ENCODE peak calls at places on chromosomes 5 and 9, in five cellular contexts. One of them, this sample, is unnamed.

GRCh38 chr9:112777914-112778313 is 27.4 kb downstream of the SNX30 start:
- DNase-seq in vagina: peak; percentile 49
- DNase-seq in CD8-positive, alpha-beta memory T cell: no peak
- DNase-seq in fibroblast of lung: peak; percentile 64
- DNase-seq in A549: no peak
- DNase-seq in this sample: peak; percentile 48

GRCh38 chr9:1051286-1052118 is 1.3 kb downstream of the DMRT2 start:
- DNase-seq in CD8-positive, alpha-beta memory T cell: no peak
- DNase-seq in fibroblast of lung: peak; percentile 1
- DNase-seq in vagina: no peak
- DNase-seq in A549: peak; percentile 65
- DNase-seq in this sample: no peak

GRCh38 chr9:108048406-108049025 is 558.9 kb upstream of the KLF4 start:
- DNase-seq in vagina: no peak
- DNase-seq in CD8-positive, alpha-beta memory T cell: no peak
- DNase-seq in fibroblast of lung: no peak
- DNase-seq in A549: no peak
- DNase-seq in this sample: no peak

GRCh38 chr9:36151306-36152210 is 15.0 kb downstream of the GLIPR2 start:
- DNase-seq in vagina: no peak
- DNase-seq in A549: no peak
- DNase-seq in CD8-positive, alpha-beta memory T cell: peak; percentile 81
- DNase-seq in fibroblast of lung: peak; percentile 85
- DNase-seq in this sample: peak; percentile 75

GRCh38 chr5:170534177-170534576 is 30.4 kb downstream of the KCNIP1 start:
- DNase-seq in vagina: no peak
- DNase-seq in CD8-positive, alpha-beta memory T cell: no peak
- DNase-seq in A549: no peak
- DNase-seq in fibroblast of lung: no peak
- DNase-seq in this sample: no peak

GRCh38 chr5:151345808-151346478 is 1.4 kb downstream of the SLC36A2 start:
- DNase-seq in A549: no peak
- DNase-seq in vagina: no peak
- DNase-seq in CD8-positive, alpha-beta memory T cell: no peak
- DNase-seq in fibroblast of lung: peak; percentile 28
- DNase-seq in this sample: peak; percentile 10

GRCh38 chr9:76181020-76181641 is 213.1 kb downstream of the RFK start:
- DNase-seq in vagina: no peak
- DNase-seq in fibroblast of lung: peak; percentile 94
- DNase-seq in A549: peak; percentile 82
- DNase-seq in CD8-positive, alpha-beta memory T cell: no peak
- DNase-seq in this sample: peak; percentile 93

GRCh38 chr9:99445377-99445891 is 223.4 kb downstream of the SEC61B start:
- DNase-seq in A549: peak; percentile 31
- DNase-seq in fibroblast of lung: peak; percentile 93
- DNase-seq in CD8-positive, alpha-beta memory T cell: no peak
- DNase-seq in vagina: no peak
- DNase-seq in this sample: peak; percentile 90

GRCh38 chr5:99437986-99438385 is 509.2 kb upstream of the CHD1 start:
- DNase-seq in fibroblast of lung: no peak
- DNase-seq in CD8-positive, alpha-beta memory T cell: no peak
- DNase-seq in A549: no peak
- DNase-seq in vagina: no peak
- DNase-seq in this sample: no peak

GRCh38 chr5:73985145-73985544 is 359.1 kb downstream of the ARHGEF28 start:
- DNase-seq in CD8-positive, alpha-beta memory T cell: no peak
- DNase-seq in fibroblast of lung: peak; percentile 45
- DNase-seq in vagina: no peak
- DNase-seq in A549: peak; percentile 31
- DNase-seq in this sample: peak; percentile 20

GRCh38 chr9:107137495-107138202 is 145.4 kb upstream of the RAD23B start:
- DNase-seq in fibroblast of lung: no peak
- DNase-seq in vagina: no peak
- DNase-seq in CD8-positive, alpha-beta memory T cell: no peak
- DNase-seq in A549: peak; percentile 32
- DNase-seq in this sample: no peak

GRCh38 chr9:97904725-97905124 is 17.6 kb downstream of the TRMO start:
- DNase-seq in CD8-positive, alpha-beta memory T cell: peak; percentile 29
- DNase-seq in A549: no peak
- DNase-seq in fibroblast of lung: no peak
- DNase-seq in vagina: no peak
- DNase-seq in this sample: no peak

GRCh38 chr5:112436139-112436538 is 17.1 kb upstream of the EPB41L4A start:
- DNase-seq in fibroblast of lung: no peak
- DNase-seq in CD8-positive, alpha-beta memory T cell: no peak
- DNase-seq in A549: no peak
- DNase-seq in vagina: no peak
- DNase-seq in this sample: no peak

GRCh38 chr5:163261647-163262269 is 175.6 kb upstream of the CCNG1 start:
- DNase-seq in A549: no peak
- DNase-seq in vagina: no peak
- DNase-seq in fibroblast of lung: no peak
- DNase-seq in CD8-positive, alpha-beta memory T cell: no peak
- DNase-seq in this sample: no peak

GRCh38 chr5:120464627-120465280 is 654 bp downstream of the PRR16 start:
- DNase-seq in A549: no peak
- DNase-seq in CD8-positive, alpha-beta memory T cell: no peak
- DNase-seq in vagina: no peak
- DNase-seq in fibroblast of lung: peak; percentile 65
- DNase-seq in this sample: peak; percentile 41

GRCh38 chr9:137589441-137590122 is 730 bp downstream of the ZMYND19 start:
- DNase-seq in vagina: no peak
- DNase-seq in CD8-positive, alpha-beta memory T cell: no peak
- DNase-seq in fibroblast of lung: peak; percentile 20
- DNase-seq in A549: no peak
- DNase-seq in this sample: peak; percentile 3

GRCh38 chr9:88322906-88323566 is 65.2 kb upstream of the SPIN1 start:
- DNase-seq in fibroblast of lung: peak; percentile 81
- DNase-seq in A549: no peak
- DNase-seq in CD8-positive, alpha-beta memory T cell: peak; percentile 35
- DNase-seq in vagina: no peak
- DNase-seq in this sample: peak; percentile 79

GRCh38 chr5:172005708-172006377 is 595 bp downstream of the FBXW11 start:
- DNase-seq in CD8-positive, alpha-beta memory T cell: no peak
- DNase-seq in fibroblast of lung: peak; percentile 37
- DNase-seq in A549: peak; percentile 25
- DNase-seq in vagina: no peak
- DNase-seq in this sample: no peak

GRCh38 chr9:135392511-135392910 is 87.1 kb upstream of the PPP1R26 start:
- DNase-seq in vagina: no peak
- DNase-seq in CD8-positive, alpha-beta memory T cell: no peak
- DNase-seq in fibroblast of lung: no peak
- DNase-seq in A549: no peak
- DNase-seq in this sample: no peak

GRCh38 chr9:97842960-97843359 is 10.1 kb upstream of the FOXE1 start:
- DNase-seq in A549: no peak
- DNase-seq in vagina: no peak
- DNase-seq in fibroblast of lung: no peak
- DNase-seq in CD8-positive, alpha-beta memory T cell: no peak
- DNase-seq in this sample: no peak

GRCh38 chr5:14869286-14870164 is 2.1 kb downstream of the ANKH start:
- DNase-seq in fibroblast of lung: peak; percentile 18
- DNase-seq in CD8-positive, alpha-beta memory T cell: no peak
- DNase-seq in A549: no peak
- DNase-seq in vagina: no peak
- DNase-seq in this sample: no peak

GRCh38 chr9:89473762-89474469 is 24.0 kb downstream of the SEMA4D start:
- DNase-seq in A549: no peak
- DNase-seq in fibroblast of lung: peak; percentile 29
- DNase-seq in CD8-positive, alpha-beta memory T cell: no peak
- DNase-seq in vagina: no peak
- DNase-seq in this sample: peak; percentile 21

GRCh38 chr9:89475891-89476440 is 21.9 kb downstream of the SEMA4D start:
- DNase-seq in vagina: no peak
- DNase-seq in CD8-positive, alpha-beta memory T cell: no peak
- DNase-seq in A549: no peak
- DNase-seq in fibroblast of lung: no peak
- DNase-seq in this sample: no peak

GRCh38 chr9:89477395-89477794 is 20.5 kb downstream of the SEMA4D start:
- DNase-seq in A549: no peak
- DNase-seq in fibroblast of lung: no peak
- DNase-seq in vagina: no peak
- DNase-seq in CD8-positive, alpha-beta memory T cell: no peak
- DNase-seq in this sample: no peak

GRCh38 chr9:89476546-89476945 is 21.4 kb downstream of the SEMA4D start:
- DNase-seq in vagina: no peak
- DNase-seq in A549: no peak
- DNase-seq in CD8-positive, alpha-beta memory T cell: no peak
- DNase-seq in fibroblast of lung: no peak
- DNase-seq in this sample: no peak

GRCh38 chr9:89474939-89475338 is 23.0 kb downstream of the SEMA4D start:
- DNase-seq in fibroblast of lung: no peak
- DNase-seq in CD8-positive, alpha-beta memory T cell: no peak
- DNase-seq in vagina: no peak
- DNase-seq in A549: no peak
- DNase-seq in this sample: no peak
- H3K4me1 ChIP-seq in fibroblast of lung: no peaks in the 10 kb centered on the region
- H3K4me1 ChIP-seq in CD8-positive, alpha-beta memory T cell: peaks cover 91% of the 10 kb centered on the region
- H3K4me1 ChIP-seq in vagina: peaks cover 60% of the 10 kb centered on the region
- H3K4me1 ChIP-seq in A549: peaks cover 4% of the 10 kb centered on the region
- H3K4me1 ChIP-seq in this sample: peaks cover 13% of the 10 kb centered on the region

DNA sequence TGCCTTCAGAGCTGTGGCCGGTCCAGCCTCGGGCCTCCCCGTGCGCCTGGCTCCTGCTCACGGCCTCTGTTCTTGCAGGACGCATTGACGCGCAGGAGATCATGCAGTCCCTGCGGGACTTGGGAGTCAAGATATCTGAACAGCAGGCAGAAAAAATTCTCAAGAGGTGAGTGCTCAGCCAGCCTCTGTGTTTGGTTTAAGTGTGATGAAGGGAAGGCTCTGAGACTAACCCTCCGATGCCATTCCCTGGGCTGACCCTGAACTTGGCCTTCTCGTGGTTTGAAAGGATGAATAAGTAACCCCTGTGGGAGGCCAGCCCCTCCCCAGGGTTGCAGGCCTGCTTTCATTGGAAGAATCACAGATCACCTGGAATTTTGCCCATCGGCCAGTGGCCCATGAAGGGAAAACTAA is 26.3 kb downstream of the PTGES2 start:
- DNase-seq in A549: no peak
- DNase-seq in fibroblast of lung: no peak
- DNase-seq in CD8-positive, alpha-beta memory T cell: no peak
- DNase-seq in vagina: no peak
- DNase-seq in this sample: no peak
- H3K4me1 ChIP-seq in A549: peaks cover 29% of the 10 kb centered on the region
- H3K4me1 ChIP-seq in fibroblast of lung: peaks cover 24% of the 10 kb centered on the region
- H3K4me1 ChIP-seq in CD8-positive, alpha-beta memory T cell: peaks cover 58% of the 10 kb centered on the region
- H3K4me1 ChIP-seq in vagina: peaks cover 75% of the 10 kb centered on the region
- H3K4me1 ChIP-seq in this sample: peaks cover 42% of the 10 kb centered on the region

GRCh38 chr5:143145388-143145787 is 258.1 kb downstream of the NR3C1 start:
- DNase-seq in fibroblast of lung: no peak
- DNase-seq in A549: no peak
- DNase-seq in CD8-positive, alpha-beta memory T cell: no peak
- DNase-seq in vagina: no peak
- DNase-seq in this sample: no peak
- H3K4me1 ChIP-seq in fibroblast of lung: peaks cover 18% of the 10 kb centered on the region
- H3K4me1 ChIP-seq in A549: peaks cover 6% of the 10 kb centered on the region
- H3K4me1 ChIP-seq in CD8-positive, alpha-beta memory T cell: no peaks in the 10 kb centered on the region
- H3K4me1 ChIP-seq in vagina: peaks cover 82% of the 10 kb centered on the region
- H3K4me1 ChIP-seq in this sample: peaks cover 5% of the 10 kb centered on the region

DNA sequence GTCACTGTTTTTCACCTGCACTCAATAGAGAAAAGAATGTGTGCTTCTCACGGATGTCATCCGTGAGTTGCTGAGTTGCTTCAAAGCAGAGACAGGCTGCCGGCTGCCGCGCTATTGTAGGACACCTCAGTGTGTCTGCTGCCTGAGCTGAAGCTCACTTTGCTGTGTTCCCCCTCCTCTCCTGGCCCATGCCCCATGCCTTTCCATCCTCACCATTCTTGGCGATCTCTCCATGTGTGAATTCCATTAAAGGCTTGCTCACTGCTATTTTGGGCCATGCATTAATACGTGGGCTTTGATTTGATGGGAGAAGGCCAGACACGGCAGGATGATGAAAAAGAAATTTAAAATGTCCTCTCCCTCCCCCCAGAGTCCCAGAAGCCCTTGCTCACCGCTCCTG is 14.5 kb downstream of the ADAM19 start:
- DNase-seq in vagina: no peak
- DNase-seq in fibroblast of lung: peak; percentile 82
- DNase-seq in A549: no peak
- DNase-seq in CD8-positive, alpha-beta memory T cell: no peak
- DNase-seq in this sample: peak; percentile 77
- H3K4me1 ChIP-seq in vagina: peaks cover 32% of the 10 kb centered on the region
- H3K4me1 ChIP-seq in fibroblast of lung: peaks cover 58% of the 10 kb centered on the region
- H3K4me1 ChIP-seq in A549: peaks cover 25% of the 10 kb centered on the region
- H3K4me1 ChIP-seq in CD8-positive, alpha-beta memory T cell: no peaks in the 10 kb centered on the region
- H3K4me1 ChIP-seq in this sample: peaks cover 81% of the 10 kb centered on the region

GRCh38 chr9:121192959-121193645 is 8.6 kb downstream of the RAB14 start:
- DNase-seq in fibroblast of lung: no peak
- DNase-seq in A549: no peak
- DNase-seq in vagina: no peak
- DNase-seq in CD8-positive, alpha-beta memory T cell: no peak
- DNase-seq in this sample: no peak
- H3K4me1 ChIP-seq in fibroblast of lung: peaks cover 6% of the 10 kb centered on the region
- H3K4me1 ChIP-seq in A549: peaks cover 64% of the 10 kb centered on the region
- H3K4me1 ChIP-seq in vagina: peaks cover 98% of the 10 kb centered on the region
- H3K4me1 ChIP-seq in CD8-positive, alpha-beta memory T cell: peaks cover 78% of the 10 kb centered on the region
- H3K4me1 ChIP-seq in this sample: no peaks in the 10 kb centered on the region

GRCh38 chr9:68709291-68709970 is 4.4 kb downstream of the PIP5K1B start:
- DNase-seq in vagina: no peak
- DNase-seq in fibroblast of lung: no peak
- DNase-seq in A549: no peak
- DNase-seq in CD8-positive, alpha-beta memory T cell: no peak
- DNase-seq in this sample: no peak

GRCh38 chr9:68706579-68707201 is 1.6 kb downstream of the PIP5K1B start:
- DNase-seq in fibroblast of lung: no peak
- DNase-seq in A549: no peak
- DNase-seq in CD8-positive, alpha-beta memory T cell: no peak
- DNase-seq in vagina: no peak
- DNase-seq in this sample: no peak

GRCh38 chr9:68710082-68710481 is 5.0 kb downstream of the PIP5K1B start:
- DNase-seq in vagina: no peak
- DNase-seq in A549: no peak
- DNase-seq in CD8-positive, alpha-beta memory T cell: no peak
- DNase-seq in fibroblast of lung: no peak
- DNase-seq in this sample: no peak

GRCh38 chr9:68708089-68708488 is 3.0 kb downstream of the PIP5K1B start:
- DNase-seq in vagina: no peak
- DNase-seq in A549: no peak
- DNase-seq in CD8-positive, alpha-beta memory T cell: no peak
- DNase-seq in fibroblast of lung: no peak
- DNase-seq in this sample: no peak

DNA sequence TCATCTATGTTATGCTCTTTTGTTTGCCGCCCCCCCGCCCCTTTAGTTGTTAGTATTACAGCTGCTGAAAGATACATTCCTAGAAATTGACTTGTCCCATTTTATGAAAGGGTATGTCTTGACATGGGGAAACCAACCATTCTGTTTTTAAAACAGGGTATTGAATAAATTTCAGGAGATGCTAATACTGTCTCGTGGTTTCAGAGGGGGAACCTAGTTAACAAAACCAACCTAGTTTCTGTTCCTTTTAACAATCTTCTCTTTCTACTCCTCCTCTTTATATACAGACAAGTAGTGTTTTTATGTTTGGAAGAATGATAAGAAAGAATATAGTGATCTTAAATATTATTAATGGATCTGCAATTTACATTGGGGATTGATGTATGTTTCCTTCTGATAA is 3.5 kb downstream of the PIP5K1B start:
- DNase-seq in vagina: no peak
- DNase-seq in CD8-positive, alpha-beta memory T cell: no peak
- DNase-seq in A549: no peak
- DNase-seq in fibroblast of lung: no peak
- DNase-seq in this sample: no peak
- H3K4me1 ChIP-seq in vagina: peaks cover 7% of the 10 kb centered on the region
- H3K4me1 ChIP-seq in CD8-positive, alpha-beta memory T cell: no peaks in the 10 kb centered on the region
- H3K4me1 ChIP-seq in A549: peaks cover 8% of the 10 kb centered on the region
- H3K4me1 ChIP-seq in fibroblast of lung: no peaks in the 10 kb centered on the region
- H3K4me1 ChIP-seq in this sample: peaks cover 2% of the 10 kb centered on the region

GRCh38 chr5:150062523-150062922 is 23.8 kb downstream of the CSF1R start:
- DNase-seq in fibroblast of lung: no peak
- DNase-seq in vagina: no peak
- DNase-seq in CD8-positive, alpha-beta memory T cell: no peak
- DNase-seq in A549: no peak
- DNase-seq in this sample: no peak
- H3K4me1 ChIP-seq in fibroblast of lung: peaks cover 25% of the 10 kb centered on the region
- H3K4me1 ChIP-seq in vagina: no peaks in the 10 kb centered on the region
- H3K4me1 ChIP-seq in CD8-positive, alpha-beta memory T cell: no peaks in the 10 kb centered on the region
- H3K4me1 ChIP-seq in A549: peaks cover 4% of the 10 kb centered on the region
- H3K4me1 ChIP-seq in this sample: peaks cover 47% of the 10 kb centered on the region

This sample was measured in astrocyte.